ENCODE peak calls at places on chromosomes 16 and 17, in five cellular contexts. I is fibroblast of lung; X is MV-4-11; R is EH; P is stimulated activated CD4-positive, alpha-beta T cell treated with anti-CD3 and anti-CD28 coated beads, Interleukin-2, amount 100 ng/mL, for 48 hours. Y is an unnamed sample.

GRCh38 chr16:15775209-15775608 is 81.6 kb downstream of the MYH11 start:
- DNase-seq in I (peak; percentile 21), X (no peak), R (peak; percentile 46), P (no peak), Y (peak; percentile 28)

GRCh38 chr17:73316919-73317505 is 5.2 kb upstream of the CDC42EP4 start:
- DNase-seq in I (peak; percentile 47), X (no peak), R (no peak), P (no peak), Y (no peak)

GRCh38 chr16:30002614-30003346 is 6.7 kb downstream of the INO80E start:
- DNase-seq in I (no peak), X (no peak), R (no peak), P (no peak), Y (no peak)

GRCh38 chr17:41537990-41538389 is 9.9 kb upstream of the KRT19 start:
- DNase-seq in I (peak; percentile 45), X (no peak), R (peak; percentile 62), P (no peak), Y (no peak)

GRCh38 chr16:72255785-72256184 is 83.8 kb upstream of the PMFBP1 start:
- DNase-seq in I (peak; percentile 20), X (no peak), R (peak; percentile 37), P (no peak), Y (no peak)

GRCh38 chr16:28859326-28859725 is 4.3 kb upstream of the SH2B1 start:
- DNase-seq in I (no peak), X (no peak), R (no peak), P (no peak), Y (no peak)

GRCh38 chr17:3888343-3889171 is 4.3 kb downstream of the CAMKK1 start:
- DNase-seq in I (peak; percentile 81), X (peak; percentile 6), R (peak; percentile 92), P (no peak), Y (no peak)

GRCh38 chr16:3876695-3877094 is 3.8 kb downstream of the CREBBP start:
- DNase-seq in I (peak; percentile 39), X (no peak), R (peak; percentile 58), P (no peak), Y (no peak)

GRCh38 chr17:10471853-10472252 is 2.5 kb upstream of the MYH4 start:
- DNase-seq in I (peak; percentile 1), X (no peak), R (no peak), P (no peak), Y (no peak)

GRCh38 chr17:81329279-81329926 is 34.3 kb upstream of the SLC38A10 start:
- DNase-seq in I (peak; percentile 87), X (peak; percentile 68), R (peak; percentile 94), P (no peak), Y (no peak)

GRCh38 chr17:81550830-81551457 is 1.2 kb downstream of the FAAP100 start:
- DNase-seq in I (no peak), X (no peak), R (no peak), P (no peak), Y (no peak)

GRCh38 chr16:85931596-85932402 is 32.8 kb downstream of the IRF8 start:
- DNase-seq in I (no peak), X (peak; percentile 67), R (no peak), P (no peak), Y (no peak)

GRCh38 chr16:27304102-27304501 is 9.7 kb upstream of the IL4R start:
- DNase-seq in I (no peak), X (no peak), R (no peak), P (no peak), Y (no peak)